ENCODE peak calls at places on chromosomes 12 and 14, in six cellular contexts. B is fibroblast of mammary gland; N is lower leg skin; F is thoracic aorta; V is stomach; Q is CD8-positive, alpha-beta T cell. E is an unnamed sample.

GRCh38 chr12:81294325-81295190 is 216.7 kb downstream of the ACSS3 start:
- DNase-seq in B (peak), N (no peak), F (no peak), V (no peak), Q (no peak), E (no peak)

GRCh38 chr12:124917135-124917840 is 2.8 kb upstream of the UBC start:
- DNase-seq in B (peak), N (peak), F (peak), V (peak), Q (peak), E (peak)

GRCh38 chr14:88005050-88005481 is at the start of gene GPR65:
- DNase-seq in B (peak), N (no peak), F (no peak), V (no peak), Q (no peak), E (peak)

GRCh38 chr12:104566244-104566993 is 109.7 kb downstream of the CHST11 start:
- DNase-seq in B (no peak), N (no peak), F (no peak), V (no peak), Q (no peak), E (no peak)

GRCh38 chr12:15536446-15536845 is 214.1 kb downstream of the PTPRO start:
- DNase-seq in B (no peak), N (no peak), F (no peak), V (no peak), Q (no peak), E (no peak)

GRCh38 chr12:26119391-26119981 is 5.4 kb downstream of the BHLHE41 start:
- DNase-seq in B (peak), N (no peak), F (no peak), V (no peak), Q (no peak), E (peak)

GRCh38 chr14:47302121-47302520 is 373.3 kb downstream of the MDGA2 start:
- DNase-seq in B (no peak), N (no peak), F (no peak), V (no peak), Q (no peak), E (no peak)

GRCh38 chr14:56745091-56745490 is 65.2 kb downstream of the OTX2 start:
- DNase-seq in B (no peak), N (no peak), F (no peak), V (no peak), Q (no peak), E (no peak)

GRCh38 chr12:47997321-47997720 is 7.0 kb downstream of the COL2A1 start:
- DNase-seq in B (no peak), N (no peak), F (no peak), V (peak), Q (no peak), E (no peak)

GRCh38 chr12:7512528-7512927 is 9.0 kb upstream of the CD163 start:
- DNase-seq in B (peak), N (no peak), F (no peak), V (no peak), Q (no peak), E (peak)

GRCh38 chr14:105167303-105168092 is 1.1 kb downstream of the JAG2 start:
- DNase-seq in B (no peak), N (no peak), F (no peak), V (peak), Q (no peak), E (no peak)

GRCh38 chr12:55935742-55936151 is 4.8 kb downstream of the DGKA start:
- DNase-seq in B (no peak), N (peak), F (no peak), V (no peak), Q (peak), E (no peak)

GRCh38 chr14:75531660-75532317 is 9.5 kb downstream of the BATF start:
- DNase-seq in B (peak), N (no peak), F (no peak), V (no peak), Q (no peak), E (no peak)

GRCh38 chr14:45610303-45610702 is 357.3 kb upstream of the MIS18BP1 start:
- DNase-seq in B (peak), N (no peak), F (no peak), V (no peak), Q (no peak), E (no peak)

GRCh38 chr12:4817813-4818212 is 91.9 kb upstream of the KCNA1 start:
- DNase-seq in B (no peak), N (no peak), F (no peak), V (no peak), Q (no peak), E (no peak)

GRCh38 chr12:89636776-89637160 is 71.9 kb downstream of the ATP2B1 start:
- DNase-seq in B (peak), N (no peak), F (no peak), V (no peak), Q (no peak), E (peak)

GRCh38 chr12:9587903-9588600 is 19.7 kb downstream of the KLRB1 start:
- DNase-seq in B (no peak), N (no peak), F (no peak), V (no peak), Q (no peak), E (no peak)

GRCh38 chr12:130316269-130316668 is 21.4 kb upstream of the PIWIL1 start:
- DNase-seq in B (no peak), N (no peak), F (no peak), V (no peak), Q (no peak), E (no peak)

GRCh38 chr14:76724827-76725550 is 36.3 kb upstream of the VASH1 start:
- DNase-seq in B (no peak), N (peak), F (no peak), V (no peak), Q (no peak), E (no peak)

GRCh38 chr12:59808317-59808910 is 212.6 kb downstream of the SLC16A7 start:
- DNase-seq in B (peak), N (no peak), F (no peak), V (no peak), Q (no peak), E (peak)

GRCh38 chr14:54564799-54565235 is 2.1 kb upstream of the SAMD4A start:
- DNase-seq in B (peak), N (no peak), F (no peak), V (no peak), Q (no peak), E (peak)

GRCh38 chr14:93984070-93984469 is 7.7 kb upstream of the ASB2 start:
- DNase-seq in B (no peak), N (no peak), F (no peak), V (no peak), Q (no peak), E (peak)

GRCh38 chr12:12115531-12115930 is 44.8 kb downstream of the BCL2L14 start:
- DNase-seq in B (no peak), N (no peak), F (no peak), V (no peak), Q (no peak), E (no peak)

GRCh38 chr12:66241061-66242043 is 52.3 kb downstream of the IRAK3 start:
- DNase-seq in B (peak), N (no peak), F (no peak), V (no peak), Q (no peak), E (peak)

GRCh38 chr14:73760598-73761586 is 46.7 kb upstream of the PNMA1 start:
- DNase-seq in B (no peak), N (no peak), F (no peak), V (no peak), Q (no peak), E (no peak)

GRCh38 chr14:91008759-91009409 is 51.6 kb downstream of the RPS6KA5 start:
- DNase-seq in B (peak), N (no peak), F (no peak), V (no peak), Q (no peak), E (no peak)

GRCh38 chr12:112530941-112531340 is 112.2 kb downstream of the PTPN11 start:
- DNase-seq in B (no peak), N (no peak), F (no peak), V (no peak), Q (no peak), E (no peak)

GRCh38 chr14:103516426-103517171 is 6.0 kb downstream of the CKB start:
- DNase-seq in B (no peak), N (no peak), F (no peak), V (no peak), Q (no peak), E (no peak)

GRCh38 chr12:14716848-14717444 is 20.5 kb upstream of the GUCY2C start:
- DNase-seq in B (peak), N (no peak), F (no peak), V (peak), Q (peak), E (peak)

GRCh38 chr12:97575792-97576191 is 113.2 kb downstream of the RMST start:
- DNase-seq in B (no peak), N (no peak), F (no peak), V (no peak), Q (no peak), E (no peak)

GRCh38 chr14:100586520-100587247 is 533 bp downstream of the BEGAIN start:
- DNase-seq in B (peak), N (peak), F (no peak), V (no peak), Q (no peak), E (no peak)

GRCh38 chr14:89060191-89060590 is 235.7 kb downstream of the TTC8 start:
- DNase-seq in B (peak), N (no peak), F (no peak), V (no peak), Q (no peak), E (peak)

GRCh38 chr12:40794087-40794486 is 101.8 kb downstream of the CNTN1 start:
- DNase-seq in B (no peak), N (no peak), F (no peak), V (no peak), Q (no peak), E (no peak)

GRCh38 chr12:125330645-125331341 is 265.6 kb downstream of the AACS start:
- DNase-seq in B (peak), N (peak), F (no peak), V (peak), Q (peak), E (peak)

GRCh38 chr14:58947816-58948440 is 240.5 kb upstream of the DAAM1 start:
- DNase-seq in B (peak), N (no peak), F (no peak), V (no peak), Q (no peak), E (no peak)

GRCh38 chr14:54175298-54175942 is 218.8 kb upstream of the BMP4 start:
- DNase-seq in B (peak), N (no peak), F (peak), V (peak), Q (no peak), E (peak)

GRCh38 chr14:78764240-78764639 is 594.1 kb downstream of the NRXN3 start:
- DNase-seq in B (peak), N (no peak), F (no peak), V (no peak), Q (no peak), E (peak)

GRCh38 chr12:58877243-58877743 is 43.0 kb downstream of the LRIG3 start:
- DNase-seq in B (peak), N (no peak), F (no peak), V (peak), Q (no peak), E (peak)

GRCh38 chr12:6313326-6313940 is 3.0 kb downstream of the PLEKHG6 start:
- DNase-seq in B (no peak), N (no peak), F (no peak), V (no peak), Q (no peak), E (no peak)
- TF ChIP-seq CTCF in B (no peak), N (no peak), F (no peak), V (no peak), Q (no peak), E (no peak)

DNA sequence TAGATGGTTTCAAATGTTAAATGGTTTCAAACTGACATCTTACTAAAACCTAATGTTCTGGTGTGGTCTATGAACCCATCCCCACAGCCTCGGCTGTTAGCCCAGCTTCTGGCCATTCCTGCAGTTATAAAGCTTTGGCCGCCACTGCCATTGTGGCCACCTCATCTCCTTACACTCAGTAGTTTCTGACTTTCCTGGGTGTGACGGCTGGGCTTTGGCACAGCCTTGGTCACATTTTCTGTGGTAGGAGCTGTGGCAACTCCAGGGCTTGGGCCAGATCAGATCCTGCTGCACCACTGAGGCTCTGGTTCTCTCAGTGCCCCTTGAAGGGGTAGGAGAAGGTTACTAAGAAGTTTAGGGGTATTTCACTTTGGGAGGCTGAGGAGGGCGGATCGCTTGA is 84.2 kb upstream of the STXBP6 start:
- DNase-seq in B (no peak), N (no peak), F (no peak), V (no peak), Q (no peak), E (no peak)
- H3K4me3 ChIP-seq in B (no peak), N (no peak), F (no peak), V (no peak), Q (no peak), E (no peak)

DNA sequence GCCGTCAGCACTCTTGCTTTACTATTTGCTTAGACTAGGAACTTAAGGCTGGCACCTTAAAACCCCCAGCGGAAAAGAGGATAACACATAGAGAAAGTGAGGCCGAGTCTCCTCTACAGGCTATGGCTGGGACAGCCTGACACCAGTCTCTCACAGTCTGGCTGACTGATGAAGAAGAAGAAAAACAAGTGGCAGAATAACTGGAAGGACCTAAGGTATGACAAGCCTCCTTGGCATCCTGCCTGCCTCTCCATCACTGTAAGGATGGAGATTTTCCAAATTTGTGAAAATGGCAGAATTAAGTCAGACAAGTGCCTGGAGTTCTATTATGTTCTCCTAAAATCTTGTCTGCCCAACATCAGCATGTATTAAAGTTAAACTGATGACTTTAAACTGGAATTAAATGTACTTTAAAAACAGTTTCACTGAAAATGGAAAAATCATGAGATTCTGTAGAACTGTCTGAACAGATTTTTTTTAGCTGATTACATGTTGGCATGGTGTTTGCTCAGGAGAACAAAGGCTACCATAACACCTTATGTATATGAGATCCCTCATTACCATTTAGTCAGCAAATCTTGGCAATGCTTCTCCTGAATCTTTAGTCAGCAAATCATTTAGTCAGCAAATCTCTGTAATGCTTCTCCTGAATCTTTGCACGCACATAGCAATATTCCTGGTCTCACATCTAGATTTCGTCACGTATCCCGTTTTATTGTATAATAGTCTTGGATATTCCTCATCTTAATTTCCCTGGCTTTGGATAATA is 140.3 kb upstream of the AEBP2 start:
- DNase-seq in B (peak), N (no peak), F (no peak), V (no peak), Q (no peak), E (no peak)
- TF ChIP-seq CTCF in B (no peak), N (no peak), F (no peak), V (no peak), Q (no peak), E (no peak)

DNA sequence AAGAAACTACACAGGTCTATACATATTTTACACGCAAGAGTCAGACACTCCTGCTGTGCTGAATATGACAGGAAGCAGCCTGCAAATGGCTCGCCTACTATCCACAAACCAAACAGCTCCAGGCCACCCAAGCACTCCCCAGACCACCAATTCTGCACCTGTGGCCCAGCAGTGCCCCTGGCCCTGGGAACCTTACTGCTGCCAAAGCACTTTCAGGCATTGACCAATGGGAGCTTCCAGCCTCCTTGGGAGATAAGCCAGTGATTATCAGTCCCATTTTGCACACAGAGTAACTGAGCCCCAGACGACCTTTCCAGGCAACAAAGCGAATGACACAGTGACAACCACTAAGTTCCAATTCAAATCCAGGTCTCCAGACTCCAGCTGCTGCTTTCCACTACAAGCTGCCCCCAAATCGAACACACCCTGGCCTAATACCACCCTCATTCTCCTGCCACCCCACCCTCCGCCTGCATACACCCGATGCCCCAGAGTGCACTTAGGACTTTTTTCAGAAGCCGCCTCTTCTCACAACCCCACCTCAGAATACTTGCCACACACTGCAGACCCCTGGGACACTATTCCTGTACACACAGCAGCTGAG is 126.2 kb upstream of the PRMT8 start:
- DNase-seq in B (no peak), N (no peak), F (no peak), V (no peak), Q (no peak), E (no peak)
- H3K4me3 ChIP-seq in B (no peak), N (no peak), F (no peak), V (no peak), Q (no peak), E (no peak)

DNA sequence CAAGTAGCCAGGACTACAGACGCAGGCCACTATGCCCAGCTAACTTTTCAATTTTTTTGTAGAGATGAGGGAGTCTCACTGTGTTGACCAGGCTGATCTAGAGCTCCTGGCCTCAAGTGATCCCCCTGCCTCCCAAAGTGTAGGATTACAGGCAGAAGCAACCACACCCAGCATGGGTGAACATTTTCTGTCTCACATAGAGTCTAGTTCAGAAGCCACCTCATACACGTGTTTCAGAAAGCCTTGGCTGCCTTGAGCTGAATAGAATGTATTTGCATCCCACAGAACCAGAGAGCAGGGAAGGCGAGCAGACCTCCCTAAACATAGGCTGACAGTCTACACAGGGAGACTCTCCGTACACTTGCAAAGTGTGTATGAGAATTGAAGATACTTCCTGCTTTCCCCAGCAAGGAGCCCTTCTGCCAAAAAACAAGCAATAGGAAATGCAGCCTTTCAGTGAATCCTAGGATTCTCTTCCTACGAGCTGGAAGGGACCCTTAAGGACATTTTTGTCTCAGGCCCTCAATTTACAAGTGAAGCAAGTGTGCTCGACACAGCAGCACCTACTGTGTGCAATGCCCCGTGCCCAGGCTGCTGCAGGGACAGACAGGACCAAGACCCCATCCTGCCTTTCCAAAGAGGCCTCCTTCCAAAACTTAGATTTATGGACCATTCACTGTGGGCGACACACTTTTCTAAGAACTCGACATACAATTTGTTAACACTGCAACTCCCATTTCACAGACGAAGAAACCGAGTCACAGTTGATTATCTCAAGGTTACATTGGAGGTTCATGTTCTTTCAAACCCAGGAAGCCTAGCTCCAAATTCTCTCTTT is 11.2 kb downstream of the NUAK1 start:
- DNase-seq in B (no peak), N (peak), F (no peak), V (no peak), Q (no peak), E (peak)
- TF ChIP-seq CTCF in B (no peak), N (no peak), F (no peak), V (no peak), Q (no peak), E (peak)

E was measured in AG10803.